ENCODE peak calls at places on chromosome 15, in nine cellular contexts. N, M, T, V, L, Y, P, J and E are unnamed samples.

GRCh38 chr15:64667736-64668161 is 107.6 kb downstream of the RBPMS2 start:
- DNase-seq in N (no peak), M (no peak), T (no peak), V (no peak), L (peak), Y (no peak), P (no peak), J (no peak), E (no peak)

GRCh38 chr15:61749169-61749568 is 311.1 kb downstream of the VPS13C start:
- DNase-seq in N (no peak), M (peak), T (no peak), V (peak), L (no peak), Y (no peak), P (no peak), J (no peak), E (no peak)

GRCh38 chr15:74725845-74726773 is 781 bp upstream of the CYP1A1 start:
- DNase-seq in N (peak), M (no peak), T (peak), V (peak), L (no peak), Y (peak), P (peak), J (no peak), E (peak)

GRCh38 chr15:77753238-77753873 is 120.6 kb upstream of the LINGO1 start:
- DNase-seq in N (no peak), M (no peak), T (no peak), V (no peak), L (no peak), Y (no peak), P (no peak), J (no peak), E (no peak)

GRCh38 chr15:36731025-36731424 is 151.6 kb downstream of the CDIN1 start:
- DNase-seq in N (no peak), M (no peak), T (no peak), V (no peak), L (no peak), Y (no peak), P (no peak), J (no peak), E (no peak)

GRCh38 chr15:98282656-98283332 is 322.3 kb downstream of the ARRDC4 start:
- DNase-seq in N (no peak), M (no peak), T (no peak), V (no peak), L (no peak), Y (no peak), P (no peak), J (no peak), E (no peak)

GRCh38 chr15:42145546-42146455 is 10.6 kb downstream of the PLA2G4F start:
- DNase-seq in N (no peak), M (no peak), T (no peak), V (no peak), L (no peak), Y (no peak), P (no peak), J (no peak), E (no peak)

GRCh38 chr15:74531144-74531811 is 9.7 kb upstream of the ARID3B start:
- DNase-seq in N (no peak), M (no peak), T (no peak), V (no peak), L (peak), Y (no peak), P (no peak), J (no peak), E (no peak)

GRCh38 chr15:42279234-42279723 is 6.0 kb upstream of the TMEM87A start:
- DNase-seq in N (no peak), M (no peak), T (no peak), V (no peak), L (no peak), Y (no peak), P (no peak), J (no peak), E (no peak)

GRCh38 chr15:98755138-98755537 is 106.8 kb downstream of the IGF1R start:
- DNase-seq in N (no peak), M (no peak), T (no peak), V (no peak), L (no peak), Y (no peak), P (no peak), J (no peak), E (no peak)

GRCh38 chr15:77097317-77097721 is 26.4 kb upstream of the TSPAN3 start:
- DNase-seq in N (no peak), M (no peak), T (no peak), V (no peak), L (no peak), Y (peak), P (no peak), J (no peak), E (no peak)

GRCh38 chr15:45660231-45660979 is 25.6 kb downstream of the SQOR start:
- DNase-seq in N (no peak), M (no peak), T (no peak), V (no peak), L (no peak), Y (no peak), P (no peak), J (no peak), E (no peak)

GRCh38 chr15:80588801-80589200 is 106.3 kb upstream of the ABHD17C start:
- DNase-seq in N (no peak), M (peak), T (no peak), V (no peak), L (no peak), Y (no peak), P (no peak), J (no peak), E (no peak)

GRCh38 chr15:33083232-33084006 is 111.1 kb downstream of the FMN1 start:
- DNase-seq in N (no peak), M (no peak), T (no peak), V (no peak), L (no peak), Y (no peak), P (no peak), J (no peak), E (no peak)

GRCh38 chr15:31235298-31236183 is 91.1 kb upstream of the KLF13 start:
- DNase-seq in N (no peak), M (no peak), T (peak), V (no peak), L (no peak), Y (peak), P (no peak), J (no peak), E (no peak)

GRCh38 chr15:27592036-27592725 is 506.9 kb downstream of the OCA2 start:
- DNase-seq in N (no peak), M (no peak), T (no peak), V (no peak), L (no peak), Y (no peak), P (no peak), J (no peak), E (no peak)

GRCh38 chr15:45199136-45199810 is 11.5 kb upstream of the SHF start:
- DNase-seq in N (no peak), M (no peak), T (no peak), V (peak), L (peak), Y (no peak), P (peak), J (no peak), E (peak)

GRCh38 chr15:84982301-84982920 is 755 bp downstream of the PDE8A start:
- DNase-seq in N (peak), M (no peak), T (peak), V (peak), L (peak), Y (no peak), P (peak), J (no peak), E (peak)

GRCh38 chr15:23472678-23473077 is 25.6 kb upstream of the GOLGA6L2 start:
- DNase-seq in N (no peak), M (no peak), T (no peak), V (no peak), L (no peak), Y (no peak), P (no peak), J (no peak), E (no peak)

GRCh38 chr15:92832992-92833438 is 67.1 kb upstream of the CHD2 start:
- DNase-seq in N (no peak), M (no peak), T (no peak), V (no peak), L (no peak), Y (no peak), P (peak), J (no peak), E (peak)

GRCh38 chr15:99202176-99202552 is 47.2 kb downstream of the TTC23 start:
- DNase-seq in N (no peak), M (no peak), T (no peak), V (no peak), L (no peak), Y (no peak), P (no peak), J (no peak), E (no peak)

GRCh38 chr15:40721716-40722115 is 26.7 kb downstream of the RAD51 start:
- DNase-seq in N (no peak), M (no peak), T (no peak), V (no peak), L (no peak), Y (no peak), P (no peak), J (no peak), E (no peak)

GRCh38 chr15:31387483-31388118 is 61.0 kb downstream of the KLF13 start:
- DNase-seq in N (no peak), M (no peak), T (peak), V (peak), L (no peak), Y (peak), P (no peak), J (no peak), E (no peak)

GRCh38 chr15:88907111-88907510 is 6.1 kb downstream of the MFGE8 start:
- DNase-seq in N (no peak), M (no peak), T (no peak), V (no peak), L (no peak), Y (no peak), P (no peak), J (no peak), E (no peak)

GRCh38 chr15:45332694-45333093 is 45.6 kb downstream of the GATM start:
- DNase-seq in N (no peak), M (no peak), T (no peak), V (no peak), L (no peak), Y (no peak), P (no peak), J (no peak), E (no peak)

GRCh38 chr15:58458076-58458475 is 26.3 kb downstream of the LIPC start:
- DNase-seq in N (no peak), M (no peak), T (no peak), V (peak), L (no peak), Y (no peak), P (no peak), J (no peak), E (no peak)

GRCh38 chr15:69087581-69087980 is 72.9 kb upstream of the GLCE start:
- DNase-seq in N (no peak), M (no peak), T (no peak), V (no peak), L (no peak), Y (no peak), P (no peak), J (no peak), E (no peak)

GRCh38 chr15:69089258-69089657 is 71.2 kb upstream of the GLCE start:
- DNase-seq in N (no peak), M (no peak), T (no peak), V (no peak), L (no peak), Y (no peak), P (no peak), J (no peak), E (no peak)

GRCh38 chr15:69086427-69087205 is 72.1 kb downstream of the NOX5 start:
- DNase-seq in N (no peak), M (no peak), T (no peak), V (no peak), L (no peak), Y (no peak), P (no peak), J (no peak), E (no peak)

GRCh38 chr15:69090197-69090948 is 70.1 kb upstream of the GLCE start:
- DNase-seq in N (no peak), M (no peak), T (no peak), V (no peak), L (no peak), Y (peak), P (no peak), J (no peak), E (no peak)

GRCh38 chr15:69088300-69088965 is 72.0 kb upstream of the GLCE start:
- DNase-seq in N (no peak), M (no peak), T (no peak), V (no peak), L (no peak), Y (no peak), P (no peak), J (no peak), E (no peak)
- H3K4me3 ChIP-seq in N (no peak), M (no peak), T (no peak), V (no peak), L (no peak), Y (no peak), P (no peak), J (no peak), E (no peak)

GRCh38 chr15:50044406-50044805 is 74.6 kb downstream of the ATP8B4 start:
- DNase-seq in N (no peak), M (no peak), T (no peak), V (no peak), L (no peak), Y (no peak), P (no peak), J (no peak), E (no peak)

GRCh38 chr15:50044904-50045303 is 74.1 kb downstream of the ATP8B4 start:
- DNase-seq in N (no peak), M (no peak), T (no peak), V (no peak), L (no peak), Y (no peak), P (no peak), J (no peak), E (no peak)

GRCh38 chr15:50049871-50050270 is 69.2 kb downstream of the ATP8B4 start:
- DNase-seq in N (no peak), M (no peak), T (no peak), V (no peak), L (no peak), Y (no peak), P (no peak), J (no peak), E (no peak)

GRCh38 chr15:50046159-50046558 is 72.9 kb downstream of the ATP8B4 start:
- DNase-seq in N (no peak), M (no peak), T (no peak), V (no peak), L (no peak), Y (no peak), P (no peak), J (no peak), E (no peak)

DNA sequence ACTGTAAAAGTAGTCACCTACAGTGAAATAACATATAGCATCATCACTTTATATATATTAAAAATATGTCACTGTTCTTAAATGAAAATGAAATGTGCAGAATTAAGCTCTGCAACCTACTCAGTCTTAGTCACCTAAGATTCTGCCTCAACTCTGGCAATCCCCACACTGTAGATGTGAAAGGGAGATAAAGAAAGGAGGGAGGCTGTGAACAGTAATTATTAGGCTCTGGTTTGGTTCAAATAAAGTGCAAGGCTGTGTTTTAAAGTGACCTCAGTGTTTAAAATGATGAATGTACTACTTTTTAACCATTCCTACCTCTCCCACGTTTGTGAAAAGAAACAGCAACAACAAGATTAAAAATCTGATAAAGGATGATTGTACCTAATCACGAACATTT is 72.2 kb downstream of the ATP8B4 start:
- DNase-seq in N (no peak), M (no peak), T (no peak), V (no peak), L (no peak), Y (peak), P (no peak), J (no peak), E (no peak)
- H3K4me3 ChIP-seq in N (no peak), M (no peak), T (no peak), V (no peak), L (no peak), Y (no peak), P (no peak), J (no peak), E (no peak)

GRCh38 chr15:43795997-43796396 is 3.9 kb downstream of the SERF2 start:
- DNase-seq in N (no peak), M (no peak), T (no peak), V (no peak), L (no peak), Y (no peak), P (no peak), J (no peak), E (no peak)

GRCh38 chr15:43795197-43795596 is 3.1 kb downstream of the SERF2 start:
- DNase-seq in N (no peak), M (no peak), T (no peak), V (no peak), L (no peak), Y (no peak), P (no peak), J (no peak), E (no peak)

GRCh38 chr15:43792761-43793493 is 807 bp downstream of the SERF2 start:
- DNase-seq in N (peak), M (no peak), T (no peak), V (peak), L (no peak), Y (peak), P (peak), J (no peak), E (no peak)

GRCh38 chr15:43793647-43794046 is 1.5 kb downstream of the SERF2 start:
- DNase-seq in N (no peak), M (no peak), T (no peak), V (no peak), L (no peak), Y (no peak), P (no peak), J (no peak), E (no peak)

GRCh38 chr15:43794269-43795037 is 2.3 kb downstream of the SERF2 start:
- DNase-seq in N (no peak), M (no peak), T (no peak), V (no peak), L (no peak), Y (no peak), P (no peak), J (no peak), E (no peak)
- H3K4me3 ChIP-seq in N (no peak), M (no peak), T (peak), V (no peak), L (no peak), Y (peak), P (no peak), J (peak), E (no peak)

GRCh38 chr15:66703540-66703941 is 1.5 kb downstream of the SMAD6 start:
- DNase-seq in N (no peak), M (no peak), T (peak), V (peak), L (no peak), Y (peak), P (peak), J (no peak), E (peak)

GRCh38 chr15:66704019-66704782 is 2.2 kb downstream of the SMAD6 start:
- DNase-seq in N (no peak), M (no peak), T (no peak), V (peak), L (no peak), Y (no peak), P (no peak), J (no peak), E (no peak)

GRCh38 chr15:66705277-66705927 is 3.4 kb downstream of the SMAD6 start:
- DNase-seq in N (no peak), M (no peak), T (no peak), V (no peak), L (no peak), Y (no peak), P (no peak), J (no peak), E (no peak)

GRCh38 chr15:66706225-66706732 is 4.2 kb downstream of the SMAD6 start:
- DNase-seq in N (no peak), M (no peak), T (peak), V (no peak), L (no peak), Y (peak), P (peak), J (no peak), E (no peak)

GRCh38 chr15:66704783-66705113 is 2.7 kb downstream of the SMAD6 start:
- DNase-seq in N (no peak), M (no peak), T (no peak), V (peak), L (no peak), Y (no peak), P (peak), J (no peak), E (no peak)
- H3K4me3 ChIP-seq in N (no peak), M (no peak), T (peak), V (peak), L (peak), Y (peak), P (no peak), J (peak), E (no peak)

GRCh38 chr15:90596943-90597342 is 67.2 kb downstream of the CRTC3 start:
- DNase-seq in N (no peak), M (no peak), T (peak), V (no peak), L (no peak), Y (no peak), P (no peak), J (no peak), E (no peak)

GRCh38 chr15:90594297-90594696 is 64.6 kb downstream of the CRTC3 start:
- DNase-seq in N (peak), M (no peak), T (peak), V (peak), L (peak), Y (no peak), P (peak), J (no peak), E (peak)

GRCh38 chr15:90597477-90598052 is 67.8 kb downstream of the CRTC3 start:
- DNase-seq in N (no peak), M (no peak), T (no peak), V (no peak), L (no peak), Y (no peak), P (no peak), J (no peak), E (no peak)

GRCh38 chr15:90593469-90594158 is 63.9 kb downstream of the CRTC3 start:
- DNase-seq in N (no peak), M (no peak), T (no peak), V (no peak), L (no peak), Y (no peak), P (no peak), J (no peak), E (no peak)

DNA sequence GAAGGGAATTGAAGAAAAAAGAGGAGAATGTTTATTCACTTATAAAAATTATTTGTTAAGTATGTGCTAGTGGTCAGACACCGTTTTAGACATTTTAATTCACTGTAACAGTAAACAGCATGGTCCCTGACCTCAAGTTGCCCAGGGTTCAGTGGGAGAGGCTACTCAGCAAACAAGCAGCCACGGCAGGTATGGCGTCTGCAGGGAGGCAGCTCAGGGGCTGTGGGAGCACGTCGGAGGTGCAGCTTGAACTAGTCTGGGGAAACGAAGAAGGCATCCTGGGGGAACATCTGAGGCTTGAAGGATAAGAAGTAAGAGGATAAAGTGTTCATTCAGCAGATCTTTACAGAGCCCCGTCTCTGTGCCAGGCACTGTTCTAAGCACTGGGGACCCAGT is 66.0 kb downstream of the CRTC3 start:
- DNase-seq in N (no peak), M (no peak), T (no peak), V (no peak), L (no peak), Y (no peak), P (no peak), J (no peak), E (no peak)
- H3K4me3 ChIP-seq in N (no peak), M (no peak), T (no peak), V (no peak), L (no peak), Y (no peak), P (no peak), J (no peak), E (no peak)